ENCODE peak calls at places on chromosomes 11 and 22, in nine cellular contexts. One of them, this sample, is unnamed.

GRCh38 chr11:62142043-62142375 is 18.2 kb downstream of the INCENP start:
- DNase-seq in WTC11: no peak
- DNase-seq in lung microvascular endothelial cell: no peak
- DNase-seq in A172: no peak
- DNase-seq in iris pigment epithelial cell: no peak
- DNase-seq in stimulated activated CD8-positive, alpha-beta memory T cell treated with anti-CD3 and anti-CD28 coated beads, Interleukin-15, amount 100 ng/mL, for 4 hours: no peak
- DNase-seq in NCI-H345: no peak
- DNase-seq in mesenteric fat pad: peak
- DNase-seq in stimulated activated CD4-positive, alpha-beta T cell treated with anti-CD3 and anti-CD28 coated beads, Interleukin-4, amount 100 ng/mL, for 48 hours: no peak
- DNase-seq in this sample: peak

GRCh38 chr11:2826679-2827056 is 58.9 kb downstream of the CDKN1C start:
- DNase-seq in stimulated activated CD4-positive, alpha-beta T cell treated with anti-CD3 and anti-CD28 coated beads, Interleukin-4, amount 100 ng/mL, for 48 hours: no peak
- DNase-seq in iris pigment epithelial cell: no peak
- DNase-seq in A172: peak
- DNase-seq in lung microvascular endothelial cell: no peak
- DNase-seq in stimulated activated CD8-positive, alpha-beta memory T cell treated with anti-CD3 and anti-CD28 coated beads, Interleukin-15, amount 100 ng/mL, for 4 hours: no peak
- DNase-seq in mesenteric fat pad: no peak
- DNase-seq in WTC11: no peak
- DNase-seq in NCI-H345: no peak
- DNase-seq in this sample: no peak

GRCh38 chr22:20429254-20430100 is 8.1 kb downstream of the SCARF2 start:
- DNase-seq in mesenteric fat pad: peak
- DNase-seq in stimulated activated CD4-positive, alpha-beta T cell treated with anti-CD3 and anti-CD28 coated beads, Interleukin-4, amount 100 ng/mL, for 48 hours: peak
- DNase-seq in A172: no peak
- DNase-seq in stimulated activated CD8-positive, alpha-beta memory T cell treated with anti-CD3 and anti-CD28 coated beads, Interleukin-15, amount 100 ng/mL, for 4 hours: peak
- DNase-seq in iris pigment epithelial cell: no peak
- DNase-seq in NCI-H345: peak
- DNase-seq in lung microvascular endothelial cell: no peak
- DNase-seq in WTC11: peak
- DNase-seq in this sample: no peak

GRCh38 chr11:18012314-18012905 is 437 bp downstream of the SERGEF start:
- DNase-seq in mesenteric fat pad: no peak
- DNase-seq in iris pigment epithelial cell: peak
- DNase-seq in lung microvascular endothelial cell: peak
- DNase-seq in stimulated activated CD8-positive, alpha-beta memory T cell treated with anti-CD3 and anti-CD28 coated beads, Interleukin-15, amount 100 ng/mL, for 4 hours: no peak
- DNase-seq in A172: no peak
- DNase-seq in stimulated activated CD4-positive, alpha-beta T cell treated with anti-CD3 and anti-CD28 coated beads, Interleukin-4, amount 100 ng/mL, for 48 hours: no peak
- DNase-seq in NCI-H345: peak
- DNase-seq in WTC11: no peak
- DNase-seq in this sample: no peak

GRCh38 chr11:67026941-67027340 is 4.0 kb downstream of the SYT12 start:
- DNase-seq in stimulated activated CD8-positive, alpha-beta memory T cell treated with anti-CD3 and anti-CD28 coated beads, Interleukin-15, amount 100 ng/mL, for 4 hours: no peak
- DNase-seq in mesenteric fat pad: no peak
- DNase-seq in stimulated activated CD4-positive, alpha-beta T cell treated with anti-CD3 and anti-CD28 coated beads, Interleukin-4, amount 100 ng/mL, for 48 hours: no peak
- DNase-seq in iris pigment epithelial cell: no peak
- DNase-seq in lung microvascular endothelial cell: no peak
- DNase-seq in WTC11: no peak
- DNase-seq in NCI-H345: no peak
- DNase-seq in A172: no peak
- DNase-seq in this sample: no peak

GRCh38 chr22:37564111-37564711 is 3.9 kb downstream of the CDC42EP1 start:
- DNase-seq in lung microvascular endothelial cell: peak
- DNase-seq in A172: no peak
- DNase-seq in stimulated activated CD4-positive, alpha-beta T cell treated with anti-CD3 and anti-CD28 coated beads, Interleukin-4, amount 100 ng/mL, for 48 hours: no peak
- DNase-seq in mesenteric fat pad: no peak
- DNase-seq in WTC11: no peak
- DNase-seq in iris pigment epithelial cell: peak
- DNase-seq in NCI-H345: no peak
- DNase-seq in stimulated activated CD8-positive, alpha-beta memory T cell treated with anti-CD3 and anti-CD28 coated beads, Interleukin-15, amount 100 ng/mL, for 4 hours: no peak
- DNase-seq in this sample: no peak

GRCh38 chr11:2305862-2306823 is 4.3 kb downstream of the TSPAN32 start:
- DNase-seq in stimulated activated CD4-positive, alpha-beta T cell treated with anti-CD3 and anti-CD28 coated beads, Interleukin-4, amount 100 ng/mL, for 48 hours: no peak
- DNase-seq in stimulated activated CD8-positive, alpha-beta memory T cell treated with anti-CD3 and anti-CD28 coated beads, Interleukin-15, amount 100 ng/mL, for 4 hours: no peak
- DNase-seq in iris pigment epithelial cell: peak
- DNase-seq in WTC11: no peak
- DNase-seq in NCI-H345: no peak
- DNase-seq in A172: peak
- DNase-seq in mesenteric fat pad: peak
- DNase-seq in lung microvascular endothelial cell: peak
- DNase-seq in this sample: no peak

GRCh38 chr11:97995874-97996273 is 1024.9 kb upstream of the CNTN5 start:
- DNase-seq in NCI-H345: no peak
- DNase-seq in lung microvascular endothelial cell: no peak
- DNase-seq in mesenteric fat pad: no peak
- DNase-seq in A172: no peak
- DNase-seq in stimulated activated CD4-positive, alpha-beta T cell treated with anti-CD3 and anti-CD28 coated beads, Interleukin-4, amount 100 ng/mL, for 48 hours: no peak
- DNase-seq in stimulated activated CD8-positive, alpha-beta memory T cell treated with anti-CD3 and anti-CD28 coated beads, Interleukin-15, amount 100 ng/mL, for 4 hours: no peak
- DNase-seq in WTC11: no peak
- DNase-seq in iris pigment epithelial cell: no peak
- DNase-seq in this sample: no peak

GRCh38 chr11:120123946-120124345 is 14.0 kb downstream of the TRIM29 start:
- DNase-seq in WTC11: no peak
- DNase-seq in NCI-H345: no peak
- DNase-seq in mesenteric fat pad: no peak
- DNase-seq in stimulated activated CD8-positive, alpha-beta memory T cell treated with anti-CD3 and anti-CD28 coated beads, Interleukin-15, amount 100 ng/mL, for 4 hours: no peak
- DNase-seq in stimulated activated CD4-positive, alpha-beta T cell treated with anti-CD3 and anti-CD28 coated beads, Interleukin-4, amount 100 ng/mL, for 48 hours: no peak
- DNase-seq in iris pigment epithelial cell: no peak
- DNase-seq in lung microvascular endothelial cell: no peak
- DNase-seq in A172: peak
- DNase-seq in this sample: no peak

GRCh38 chr11:116558504-116559252 is 214.1 kb downstream of the BUD13 start:
- DNase-seq in stimulated activated CD4-positive, alpha-beta T cell treated with anti-CD3 and anti-CD28 coated beads, Interleukin-4, amount 100 ng/mL, for 48 hours: no peak
- DNase-seq in NCI-H345: no peak
- DNase-seq in A172: peak
- DNase-seq in iris pigment epithelial cell: no peak
- DNase-seq in lung microvascular endothelial cell: peak
- DNase-seq in stimulated activated CD8-positive, alpha-beta memory T cell treated with anti-CD3 and anti-CD28 coated beads, Interleukin-15, amount 100 ng/mL, for 4 hours: no peak
- DNase-seq in mesenteric fat pad: no peak
- DNase-seq in WTC11: no peak
- DNase-seq in this sample: no peak

GRCh38 chr22:29704528-29705285 is 15.1 kb upstream of the CABP7 start:
- DNase-seq in mesenteric fat pad: no peak
- DNase-seq in NCI-H345: peak
- DNase-seq in stimulated activated CD4-positive, alpha-beta T cell treated with anti-CD3 and anti-CD28 coated beads, Interleukin-4, amount 100 ng/mL, for 48 hours: no peak
- DNase-seq in stimulated activated CD8-positive, alpha-beta memory T cell treated with anti-CD3 and anti-CD28 coated beads, Interleukin-15, amount 100 ng/mL, for 4 hours: no peak
- DNase-seq in A172: peak
- DNase-seq in WTC11: no peak
- DNase-seq in iris pigment epithelial cell: peak
- DNase-seq in lung microvascular endothelial cell: peak
- DNase-seq in this sample: no peak

GRCh38 chr11:64419818-64420485 is 61.0 kb downstream of the RPS6KA4 start:
- DNase-seq in NCI-H345: peak
- DNase-seq in A172: no peak
- DNase-seq in WTC11: no peak
- DNase-seq in mesenteric fat pad: no peak
- DNase-seq in lung microvascular endothelial cell: no peak
- DNase-seq in stimulated activated CD4-positive, alpha-beta T cell treated with anti-CD3 and anti-CD28 coated beads, Interleukin-4, amount 100 ng/mL, for 48 hours: no peak
- DNase-seq in stimulated activated CD8-positive, alpha-beta memory T cell treated with anti-CD3 and anti-CD28 coated beads, Interleukin-15, amount 100 ng/mL, for 4 hours: no peak
- DNase-seq in iris pigment epithelial cell: peak
- DNase-seq in this sample: no peak

GRCh38 chr22:30371321-30371720 is 14.5 kb downstream of the CCDC157 start:
- DNase-seq in A172: no peak
- DNase-seq in stimulated activated CD4-positive, alpha-beta T cell treated with anti-CD3 and anti-CD28 coated beads, Interleukin-4, amount 100 ng/mL, for 48 hours: no peak
- DNase-seq in lung microvascular endothelial cell: no peak
- DNase-seq in NCI-H345: no peak
- DNase-seq in mesenteric fat pad: no peak
- DNase-seq in stimulated activated CD8-positive, alpha-beta memory T cell treated with anti-CD3 and anti-CD28 coated beads, Interleukin-15, amount 100 ng/mL, for 4 hours: no peak
- DNase-seq in iris pigment epithelial cell: no peak
- DNase-seq in WTC11: no peak
- DNase-seq in this sample: no peak

GRCh38 chr22:28670153-28670552 is 9.5 kb downstream of the TTC28 start:
- DNase-seq in stimulated activated CD8-positive, alpha-beta memory T cell treated with anti-CD3 and anti-CD28 coated beads, Interleukin-15, amount 100 ng/mL, for 4 hours: no peak
- DNase-seq in iris pigment epithelial cell: no peak
- DNase-seq in mesenteric fat pad: no peak
- DNase-seq in NCI-H345: no peak
- DNase-seq in lung microvascular endothelial cell: no peak
- DNase-seq in A172: no peak
- DNase-seq in WTC11: no peak
- DNase-seq in stimulated activated CD4-positive, alpha-beta T cell treated with anti-CD3 and anti-CD28 coated beads, Interleukin-4, amount 100 ng/mL, for 48 hours: no peak
- DNase-seq in this sample: no peak

GRCh38 chr11:69101100-69101791 is 52.5 kb downstream of the TPCN2 start:
- DNase-seq in mesenteric fat pad: peak
- DNase-seq in stimulated activated CD8-positive, alpha-beta memory T cell treated with anti-CD3 and anti-CD28 coated beads, Interleukin-15, amount 100 ng/mL, for 4 hours: peak
- DNase-seq in A172: peak
- DNase-seq in WTC11: peak
- DNase-seq in lung microvascular endothelial cell: peak
- DNase-seq in NCI-H345: peak
- DNase-seq in iris pigment epithelial cell: peak
- DNase-seq in stimulated activated CD4-positive, alpha-beta T cell treated with anti-CD3 and anti-CD28 coated beads, Interleukin-4, amount 100 ng/mL, for 48 hours: peak
- DNase-seq in this sample: peak

GRCh38 chr11:2140411-2141400 is 1.5 kb upstream of the IGF2 start:
- DNase-seq in stimulated activated CD4-positive, alpha-beta T cell treated with anti-CD3 and anti-CD28 coated beads, Interleukin-4, amount 100 ng/mL, for 48 hours: no peak
- DNase-seq in stimulated activated CD8-positive, alpha-beta memory T cell treated with anti-CD3 and anti-CD28 coated beads, Interleukin-15, amount 100 ng/mL, for 4 hours: no peak
- DNase-seq in WTC11: peak
- DNase-seq in iris pigment epithelial cell: no peak
- DNase-seq in NCI-H345: no peak
- DNase-seq in mesenteric fat pad: no peak
- DNase-seq in A172: no peak
- DNase-seq in lung microvascular endothelial cell: no peak
- DNase-seq in this sample: no peak

GRCh38 chr22:30564766-30565118 is 9.7 kb downstream of the GAL3ST1 start:
- DNase-seq in stimulated activated CD4-positive, alpha-beta T cell treated with anti-CD3 and anti-CD28 coated beads, Interleukin-4, amount 100 ng/mL, for 48 hours: no peak
- DNase-seq in stimulated activated CD8-positive, alpha-beta memory T cell treated with anti-CD3 and anti-CD28 coated beads, Interleukin-15, amount 100 ng/mL, for 4 hours: no peak
- DNase-seq in iris pigment epithelial cell: no peak
- DNase-seq in NCI-H345: no peak
- DNase-seq in lung microvascular endothelial cell: no peak
- DNase-seq in mesenteric fat pad: no peak
- DNase-seq in WTC11: peak
- DNase-seq in A172: no peak
- DNase-seq in this sample: no peak

GRCh38 chr11:120633630-120634374 is 122.3 kb downstream of the GRIK4 start:
- DNase-seq in WTC11: no peak
- DNase-seq in iris pigment epithelial cell: no peak
- DNase-seq in mesenteric fat pad: no peak
- DNase-seq in stimulated activated CD4-positive, alpha-beta T cell treated with anti-CD3 and anti-CD28 coated beads, Interleukin-4, amount 100 ng/mL, for 48 hours: no peak
- DNase-seq in stimulated activated CD8-positive, alpha-beta memory T cell treated with anti-CD3 and anti-CD28 coated beads, Interleukin-15, amount 100 ng/mL, for 4 hours: no peak
- DNase-seq in A172: no peak
- DNase-seq in lung microvascular endothelial cell: no peak
- DNase-seq in NCI-H345: no peak
- DNase-seq in this sample: no peak

GRCh38 chr11:84430661-84431060 is 1144.5 kb upstream of the CCDC90B start:
- DNase-seq in NCI-H345: peak
- DNase-seq in lung microvascular endothelial cell: no peak
- DNase-seq in iris pigment epithelial cell: no peak
- DNase-seq in mesenteric fat pad: no peak
- DNase-seq in stimulated activated CD8-positive, alpha-beta memory T cell treated with anti-CD3 and anti-CD28 coated beads, Interleukin-15, amount 100 ng/mL, for 4 hours: no peak
- DNase-seq in WTC11: no peak
- DNase-seq in A172: no peak
- DNase-seq in stimulated activated CD4-positive, alpha-beta T cell treated with anti-CD3 and anti-CD28 coated beads, Interleukin-4, amount 100 ng/mL, for 48 hours: no peak
- DNase-seq in this sample: no peak

GRCh38 chr11:1160231-1161101 is 2.7 kb downstream of the MUC5AC start:
- DNase-seq in WTC11: no peak
- DNase-seq in stimulated activated CD4-positive, alpha-beta T cell treated with anti-CD3 and anti-CD28 coated beads, Interleukin-4, amount 100 ng/mL, for 48 hours: no peak
- DNase-seq in stimulated activated CD8-positive, alpha-beta memory T cell treated with anti-CD3 and anti-CD28 coated beads, Interleukin-15, amount 100 ng/mL, for 4 hours: no peak
- DNase-seq in mesenteric fat pad: peak
- DNase-seq in iris pigment epithelial cell: no peak
- DNase-seq in lung microvascular endothelial cell: no peak
- DNase-seq in NCI-H345: no peak
- DNase-seq in A172: no peak
- DNase-seq in this sample: no peak

GRCh38 chr22:47218671-47219070 is 456.2 kb downstream of the TBC1D22A start:
- DNase-seq in lung microvascular endothelial cell: no peak
- DNase-seq in iris pigment epithelial cell: no peak
- DNase-seq in WTC11: no peak
- DNase-seq in mesenteric fat pad: peak
- DNase-seq in stimulated activated CD4-positive, alpha-beta T cell treated with anti-CD3 and anti-CD28 coated beads, Interleukin-4, amount 100 ng/mL, for 48 hours: no peak
- DNase-seq in NCI-H345: no peak
- DNase-seq in A172: no peak
- DNase-seq in stimulated activated CD8-positive, alpha-beta memory T cell treated with anti-CD3 and anti-CD28 coated beads, Interleukin-15, amount 100 ng/mL, for 4 hours: no peak
- DNase-seq in this sample: peak

GRCh38 chr11:2808850-2809847 is 76.4 kb downstream of the CDKN1C start:
- DNase-seq in stimulated activated CD4-positive, alpha-beta T cell treated with anti-CD3 and anti-CD28 coated beads, Interleukin-4, amount 100 ng/mL, for 48 hours: no peak
- DNase-seq in stimulated activated CD8-positive, alpha-beta memory T cell treated with anti-CD3 and anti-CD28 coated beads, Interleukin-15, amount 100 ng/mL, for 4 hours: no peak
- DNase-seq in WTC11: peak
- DNase-seq in mesenteric fat pad: peak
- DNase-seq in NCI-H345: peak
- DNase-seq in A172: no peak
- DNase-seq in iris pigment epithelial cell: no peak
- DNase-seq in lung microvascular endothelial cell: no peak
- DNase-seq in this sample: peak

GRCh38 chr11:117017456-117017855 is 80.8 kb downstream of the SIK3 start:
- DNase-seq in stimulated activated CD4-positive, alpha-beta T cell treated with anti-CD3 and anti-CD28 coated beads, Interleukin-4, amount 100 ng/mL, for 48 hours: no peak
- DNase-seq in A172: no peak
- DNase-seq in lung microvascular endothelial cell: no peak
- DNase-seq in mesenteric fat pad: no peak
- DNase-seq in NCI-H345: no peak
- DNase-seq in iris pigment epithelial cell: no peak
- DNase-seq in WTC11: no peak
- DNase-seq in stimulated activated CD8-positive, alpha-beta memory T cell treated with anti-CD3 and anti-CD28 coated beads, Interleukin-15, amount 100 ng/mL, for 4 hours: no peak
- DNase-seq in this sample: no peak

GRCh38 chr11:32911413-32911812 is 18.8 kb downstream of the QSER1 start:
- DNase-seq in iris pigment epithelial cell: no peak
- DNase-seq in mesenteric fat pad: no peak
- DNase-seq in A172: no peak
- DNase-seq in stimulated activated CD8-positive, alpha-beta memory T cell treated with anti-CD3 and anti-CD28 coated beads, Interleukin-15, amount 100 ng/mL, for 4 hours: no peak
- DNase-seq in WTC11: no peak
- DNase-seq in NCI-H345: no peak
- DNase-seq in stimulated activated CD4-positive, alpha-beta T cell treated with anti-CD3 and anti-CD28 coated beads, Interleukin-4, amount 100 ng/mL, for 48 hours: no peak
- DNase-seq in lung microvascular endothelial cell: no peak
- DNase-seq in this sample: no peak

GRCh38 chr11:20118209-20118608 is 42.1 kb downstream of the DBX1 start:
- DNase-seq in WTC11: no peak
- DNase-seq in stimulated activated CD4-positive, alpha-beta T cell treated with anti-CD3 and anti-CD28 coated beads, Interleukin-4, amount 100 ng/mL, for 48 hours: no peak
- DNase-seq in lung microvascular endothelial cell: no peak
- DNase-seq in stimulated activated CD8-positive, alpha-beta memory T cell treated with anti-CD3 and anti-CD28 coated beads, Interleukin-15, amount 100 ng/mL, for 4 hours: no peak
- DNase-seq in iris pigment epithelial cell: no peak
- DNase-seq in NCI-H345: no peak
- DNase-seq in mesenteric fat pad: no peak
- DNase-seq in A172: no peak
- DNase-seq in this sample: no peak

GRCh38 chr11:65487467-65488272 is 11.2 kb upstream of the MALAT1 start:
- DNase-seq in A172: peak
- DNase-seq in iris pigment epithelial cell: peak
- DNase-seq in mesenteric fat pad: peak
- DNase-seq in WTC11: peak
- DNase-seq in NCI-H345: peak
- DNase-seq in lung microvascular endothelial cell: peak
- DNase-seq in stimulated activated CD8-positive, alpha-beta memory T cell treated with anti-CD3 and anti-CD28 coated beads, Interleukin-15, amount 100 ng/mL, for 4 hours: no peak
- DNase-seq in stimulated activated CD4-positive, alpha-beta T cell treated with anti-CD3 and anti-CD28 coated beads, Interleukin-4, amount 100 ng/mL, for 48 hours: peak
- DNase-seq in this sample: peak

GRCh38 chr11:78841451-78842060 is 266.9 kb upstream of the NARS2 start:
- DNase-seq in iris pigment epithelial cell: no peak
- DNase-seq in mesenteric fat pad: no peak
- DNase-seq in stimulated activated CD4-positive, alpha-beta T cell treated with anti-CD3 and anti-CD28 coated beads, Interleukin-4, amount 100 ng/mL, for 48 hours: no peak
- DNase-seq in WTC11: peak
- DNase-seq in A172: no peak
- DNase-seq in NCI-H345: no peak
- DNase-seq in lung microvascular endothelial cell: no peak
- DNase-seq in stimulated activated CD8-positive, alpha-beta memory T cell treated with anti-CD3 and anti-CD28 coated beads, Interleukin-15, amount 100 ng/mL, for 4 hours: no peak
- DNase-seq in this sample: no peak

GRCh38 chr11:72140661-72141060 is 5.1 kb downstream of the FOLR3 start:
- DNase-seq in lung microvascular endothelial cell: no peak
- DNase-seq in iris pigment epithelial cell: no peak
- DNase-seq in stimulated activated CD4-positive, alpha-beta T cell treated with anti-CD3 and anti-CD28 coated beads, Interleukin-4, amount 100 ng/mL, for 48 hours: no peak
- DNase-seq in A172: no peak
- DNase-seq in mesenteric fat pad: no peak
- DNase-seq in WTC11: no peak
- DNase-seq in NCI-H345: no peak
- DNase-seq in stimulated activated CD8-positive, alpha-beta memory T cell treated with anti-CD3 and anti-CD28 coated beads, Interleukin-15, amount 100 ng/mL, for 4 hours: no peak
- DNase-seq in this sample: no peak

GRCh38 chr11:90698238-90698637 is 475.4 kb upstream of the CHORDC1 start:
- DNase-seq in iris pigment epithelial cell: no peak
- DNase-seq in stimulated activated CD4-positive, alpha-beta T cell treated with anti-CD3 and anti-CD28 coated beads, Interleukin-4, amount 100 ng/mL, for 48 hours: no peak
- DNase-seq in stimulated activated CD8-positive, alpha-beta memory T cell treated with anti-CD3 and anti-CD28 coated beads, Interleukin-15, amount 100 ng/mL, for 4 hours: no peak
- DNase-seq in WTC11: no peak
- DNase-seq in lung microvascular endothelial cell: no peak
- DNase-seq in A172: no peak
- DNase-seq in NCI-H345: no peak
- DNase-seq in mesenteric fat pad: no peak
- DNase-seq in this sample: no peak

GRCh38 chr11:12936200-12936599 is 72.9 kb upstream of the RASSF10 start:
- DNase-seq in stimulated activated CD4-positive, alpha-beta T cell treated with anti-CD3 and anti-CD28 coated beads, Interleukin-4, amount 100 ng/mL, for 48 hours: no peak
- DNase-seq in mesenteric fat pad: no peak
- DNase-seq in WTC11: no peak
- DNase-seq in iris pigment epithelial cell: no peak
- DNase-seq in A172: no peak
- DNase-seq in lung microvascular endothelial cell: no peak
- DNase-seq in NCI-H345: no peak
- DNase-seq in stimulated activated CD8-positive, alpha-beta memory T cell treated with anti-CD3 and anti-CD28 coated beads, Interleukin-15, amount 100 ng/mL, for 4 hours: no peak
- DNase-seq in this sample: no peak

GRCh38 chr11:12001152-12001551 is 7.3 kb downstream of the DKK3 start:
- DNase-seq in stimulated activated CD8-positive, alpha-beta memory T cell treated with anti-CD3 and anti-CD28 coated beads, Interleukin-15, amount 100 ng/mL, for 4 hours: no peak
- DNase-seq in A172: no peak
- DNase-seq in lung microvascular endothelial cell: no peak
- DNase-seq in NCI-H345: peak
- DNase-seq in mesenteric fat pad: no peak
- DNase-seq in iris pigment epithelial cell: no peak
- DNase-seq in WTC11: no peak
- DNase-seq in stimulated activated CD4-positive, alpha-beta T cell treated with anti-CD3 and anti-CD28 coated beads, Interleukin-4, amount 100 ng/mL, for 48 hours: no peak
- DNase-seq in this sample: no peak